ENCODE peak calls at places on chromosome 15, in four cellular contexts. One of them, this sample, is unnamed.

GRCh38 chr15:71743861-71744382 is 66.4 kb upstream of the NR2E3 start:
- DNase-seq in tibial artery: peak; percentile 62
- DNase-seq in IMR-90: peak; percentile 69
- DNase-seq in BE2C: peak; percentile 70
- DNase-seq in this sample: peak; percentile 73

GRCh38 chr15:101558217-101558941 is 68.9 kb upstream of the PCSK6 start:
- DNase-seq in IMR-90: no peak
- DNase-seq in tibial artery: no peak
- DNase-seq in BE2C: no peak
- DNase-seq in this sample: no peak

GRCh38 chr15:34780725-34781124 is 14.6 kb downstream of the ACTC1 start:
- DNase-seq in IMR-90: no peak
- DNase-seq in BE2C: no peak
- DNase-seq in tibial artery: no peak
- DNase-seq in this sample: no peak

GRCh38 chr15:89442671-89443307 is 53.6 kb downstream of the RHCG start:
- DNase-seq in BE2C: peak; percentile 87
- DNase-seq in tibial artery: no peak
- DNase-seq in IMR-90: peak; percentile 8
- DNase-seq in this sample: peak; percentile 95

GRCh38 chr15:68055224-68055705 is 1.1 kb downstream of the PIAS1 start:
- DNase-seq in tibial artery: peak; percentile 49
- DNase-seq in BE2C: peak; percentile 40
- DNase-seq in IMR-90: peak; percentile 52
- DNase-seq in this sample: no peak

GRCh38 chr15:57655087-57655486 is 51.4 kb upstream of the POLR2M start:
- DNase-seq in IMR-90: no peak
- DNase-seq in BE2C: no peak
- DNase-seq in tibial artery: no peak
- DNase-seq in this sample: no peak

GRCh38 chr15:70149667-70150404 is 52.1 kb upstream of the TLE3 start:
- DNase-seq in IMR-90: peak; percentile 83
- DNase-seq in BE2C: no peak
- DNase-seq in tibial artery: no peak
- DNase-seq in this sample: no peak

GRCh38 chr15:29143909-29144308 is 125.7 kb downstream of the NSMCE3 start:
- DNase-seq in tibial artery: no peak
- DNase-seq in IMR-90: peak; percentile 74
- DNase-seq in BE2C: no peak
- DNase-seq in this sample: peak; percentile 17

GRCh38 chr15:89888214-89888804 is 5.5 kb downstream of the AP3S2 start:
- DNase-seq in BE2C: peak; percentile 31
- DNase-seq in IMR-90: peak; percentile 90
- DNase-seq in tibial artery: no peak
- DNase-seq in this sample: no peak

GRCh38 chr15:77771616-77772015 is 138.9 kb upstream of the LINGO1 start:
- DNase-seq in IMR-90: no peak
- DNase-seq in BE2C: no peak
- DNase-seq in tibial artery: no peak
- DNase-seq in this sample: no peak

GRCh38 chr15:37109952-37110630 is 9.7 kb upstream of the MEIS2 start:
- DNase-seq in tibial artery: no peak
- DNase-seq in BE2C: peak; percentile 81
- DNase-seq in IMR-90: no peak
- DNase-seq in this sample: peak; percentile 68

GRCh38 chr15:46089438-46090044 is 454.7 kb downstream of the SQOR start:
- DNase-seq in IMR-90: no peak
- DNase-seq in tibial artery: no peak
- DNase-seq in BE2C: no peak
- DNase-seq in this sample: no peak

GRCh38 chr15:36497903-36498302 is 81.5 kb upstream of the CDIN1 start:
- DNase-seq in IMR-90: no peak
- DNase-seq in BE2C: no peak
- DNase-seq in tibial artery: no peak
- DNase-seq in this sample: no peak

GRCh38 chr15:90641581-90642463 is 75.3 kb upstream of the BLM start:
- DNase-seq in IMR-90: no peak
- DNase-seq in BE2C: no peak
- DNase-seq in tibial artery: no peak
- DNase-seq in this sample: no peak

GRCh38 chr15:96325579-96326331 is 4.7 kb upstream of the NR2F2 start:
- DNase-seq in BE2C: no peak
- DNase-seq in tibial artery: no peak
- DNase-seq in IMR-90: peak; percentile 70
- DNase-seq in this sample: no peak

GRCh38 chr15:96328101-96328958 is 2.2 kb upstream of the NR2F2 start:
- DNase-seq in BE2C: no peak
- DNase-seq in IMR-90: no peak
- DNase-seq in tibial artery: no peak
- DNase-seq in this sample: no peak

GRCh38 chr15:96327155-96327741 is 3.3 kb upstream of the NR2F2 start:
- DNase-seq in tibial artery: peak; percentile 27
- DNase-seq in IMR-90: peak; percentile 93
- DNase-seq in BE2C: no peak
- DNase-seq in this sample: peak; percentile 66

GRCh38 chr15:96324900-96325299 is 5.6 kb upstream of the NR2F2 start:
- DNase-seq in IMR-90: no peak
- DNase-seq in tibial artery: no peak
- DNase-seq in BE2C: no peak
- DNase-seq in this sample: no peak

GRCh38 chr15:96326551-96327154 is 3.8 kb upstream of the NR2F2 start:
- DNase-seq in tibial artery: peak; percentile 58
- DNase-seq in BE2C: no peak
- DNase-seq in IMR-90: no peak
- DNase-seq in this sample: peak; percentile 71
- H3K4me3 ChIP-seq in tibial artery: peak overlapping the region; percentile 97
- H3K4me3 ChIP-seq in BE2C: peak overlapping the region; percentile 54
- H3K4me3 ChIP-seq in IMR-90: peak overlapping the region; percentile 93
- H3K4me3 ChIP-seq in this sample: peak overlapping the region; percentile 25

DNA sequence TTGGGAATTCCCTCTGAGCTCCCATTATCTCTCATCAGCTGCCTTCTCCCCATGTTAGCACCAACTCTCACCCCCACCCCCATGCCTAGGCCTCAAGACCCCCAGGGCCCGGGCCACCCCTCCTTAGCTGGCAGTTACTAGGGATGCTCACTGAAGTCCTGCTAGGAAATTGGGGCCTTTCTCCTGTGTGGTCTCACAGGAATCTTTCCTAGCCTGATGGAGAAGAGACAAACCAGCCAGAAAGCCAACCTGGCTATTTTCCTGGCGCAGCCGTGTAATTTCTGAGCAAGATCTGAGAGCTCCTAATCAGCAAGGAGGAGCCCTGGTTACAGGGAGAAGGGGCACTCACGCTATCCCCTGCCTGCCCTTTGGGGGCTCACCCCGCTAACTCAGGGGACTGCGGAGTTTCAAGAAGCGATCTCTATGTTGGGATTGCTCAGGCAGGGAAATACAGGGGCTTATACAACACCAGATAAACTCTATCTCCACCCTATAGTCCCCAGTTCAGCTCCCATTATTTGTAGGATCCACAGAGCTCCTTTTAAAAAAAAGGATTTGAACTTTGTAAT is 25.1 kb downstream of the NR2F2 start:
- DNase-seq in BE2C: no peak
- DNase-seq in tibial artery: no peak
- DNase-seq in IMR-90: no peak
- DNase-seq in this sample: peak; percentile 37
- H3K27me3 ChIP-seq in BE2C: peaks cover 62% of the 10 kb centered on the region
- H3K27me3 ChIP-seq in tibial artery: no peaks in the 10 kb centered on the region
- H3K27me3 ChIP-seq in IMR-90: no peaks in the 10 kb centered on the region
- H3K27me3 ChIP-seq in this sample: peaks cover 100% of the 10 kb centered on the region

GRCh38 chr15:53115563-53115962 is 325.4 kb upstream of the ONECUT1 start:
- DNase-seq in BE2C: no peak
- DNase-seq in IMR-90: no peak
- DNase-seq in tibial artery: no peak
- DNase-seq in this sample: no peak
- H3K4me3 ChIP-seq in BE2C: no peak overlapping the region
- H3K4me3 ChIP-seq in IMR-90: no peak overlapping the region
- H3K4me3 ChIP-seq in tibial artery: no peak overlapping the region
- H3K4me3 ChIP-seq in this sample: no peak overlapping the region

DNA sequence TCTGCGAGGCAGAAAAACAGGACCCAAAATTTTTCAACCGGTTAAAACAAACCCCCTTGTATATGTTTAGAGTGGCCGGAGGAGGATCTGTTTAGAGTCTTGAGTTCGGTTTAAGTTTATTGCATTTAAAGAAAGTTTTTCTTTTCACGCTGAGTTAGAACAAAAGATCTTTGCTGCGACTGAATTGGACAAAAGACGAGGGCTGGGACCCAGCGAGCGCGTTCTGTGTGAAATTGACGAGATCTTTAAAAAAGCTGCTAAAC is 9.8 kb downstream of the NR2F2 start:
- DNase-seq in tibial artery: no peak
- DNase-seq in BE2C: no peak
- DNase-seq in IMR-90: no peak
- DNase-seq in this sample: no peak
- H3K27me3 ChIP-seq in tibial artery: no peaks in the 10 kb centered on the region
- H3K27me3 ChIP-seq in BE2C: no peaks in the 10 kb centered on the region
- H3K27me3 ChIP-seq in IMR-90: no peaks in the 10 kb centered on the region
- H3K27me3 ChIP-seq in this sample: peaks cover 93% of the 10 kb centered on the region

GRCh38 chr15:65069179-65069578 is 1.4 kb upstream of the RASL12 start:
- DNase-seq in IMR-90: peak; percentile 99
- DNase-seq in BE2C: no peak
- DNase-seq in tibial artery: no peak
- DNase-seq in this sample: no peak
- H3K4me3 ChIP-seq in IMR-90: no peak overlapping the region
- H3K4me3 ChIP-seq in BE2C: no peak overlapping the region
- H3K4me3 ChIP-seq in tibial artery: no peak overlapping the region
- H3K4me3 ChIP-seq in this sample: no peak overlapping the region

GRCh38 chr15:40278026-40278425 is 4.8 kb downstream of the ANKRD63 start:
- DNase-seq in BE2C: no peak
- DNase-seq in IMR-90: no peak
- DNase-seq in tibial artery: no peak
- DNase-seq in this sample: no peak
- H3K27me3 ChIP-seq in BE2C: peaks cover 17% of the 10 kb centered on the region
- H3K27me3 ChIP-seq in IMR-90: peaks cover 53% of the 10 kb centered on the region
- H3K27me3 ChIP-seq in tibial artery: peaks cover 69% of the 10 kb centered on the region
- H3K27me3 ChIP-seq in this sample: peaks cover 37% of the 10 kb centered on the region

GRCh38 chr15:66706840-66707239 is 4.8 kb downstream of the SMAD6 start:
- DNase-seq in BE2C: no peak
- DNase-seq in tibial artery: no peak
- DNase-seq in IMR-90: no peak
- DNase-seq in this sample: no peak

GRCh38 chr15:66705277-66705927 is 3.4 kb downstream of the SMAD6 start:
- DNase-seq in tibial artery: no peak
- DNase-seq in IMR-90: no peak
- DNase-seq in BE2C: no peak
- DNase-seq in this sample: no peak

GRCh38 chr15:66704783-66705113 is 2.7 kb downstream of the SMAD6 start:
- DNase-seq in IMR-90: no peak
- DNase-seq in tibial artery: no peak
- DNase-seq in BE2C: no peak
- DNase-seq in this sample: no peak

GRCh38 chr15:66707310-66708160 is 5.5 kb downstream of the SMAD6 start:
- DNase-seq in tibial artery: no peak
- DNase-seq in IMR-90: peak; percentile 43
- DNase-seq in BE2C: peak; percentile 89
- DNase-seq in this sample: peak; percentile 93

DNA sequence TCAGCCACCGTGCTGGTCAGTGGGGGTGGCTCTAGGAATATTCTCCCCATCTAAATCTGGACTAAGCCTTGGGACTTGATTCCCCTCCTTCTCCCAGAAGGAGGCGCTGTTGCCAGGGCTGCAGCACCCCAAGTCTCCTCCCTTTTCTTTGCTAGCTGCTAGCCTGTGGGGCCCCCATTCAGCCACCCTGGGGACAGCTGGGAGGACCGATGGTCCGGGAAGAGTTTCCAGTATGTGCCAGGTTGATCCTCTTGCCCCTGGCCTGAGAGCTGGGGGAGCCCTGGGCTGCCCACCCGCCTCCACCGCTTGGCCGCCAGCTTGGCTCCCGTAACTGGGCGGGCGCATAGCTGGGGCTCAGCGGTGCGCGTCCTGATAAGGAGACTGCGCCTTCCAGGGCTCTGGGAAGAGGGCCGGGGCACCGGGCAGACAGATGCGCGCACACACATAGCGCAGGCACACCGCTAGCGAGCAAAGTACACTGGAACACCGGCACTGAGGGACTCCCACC is 4.2 kb downstream of the SMAD6 start:
- DNase-seq in IMR-90: peak; percentile 35
- DNase-seq in BE2C: peak; percentile 87
- DNase-seq in tibial artery: no peak
- DNase-seq in this sample: peak; percentile 74
- H3K4me3 ChIP-seq in IMR-90: no peak overlapping the region
- H3K4me3 ChIP-seq in BE2C: peak overlapping the region; percentile 72
- H3K4me3 ChIP-seq in tibial artery: peak overlapping the region; percentile 78
- H3K4me3 ChIP-seq in this sample: no peak overlapping the region

DNA sequence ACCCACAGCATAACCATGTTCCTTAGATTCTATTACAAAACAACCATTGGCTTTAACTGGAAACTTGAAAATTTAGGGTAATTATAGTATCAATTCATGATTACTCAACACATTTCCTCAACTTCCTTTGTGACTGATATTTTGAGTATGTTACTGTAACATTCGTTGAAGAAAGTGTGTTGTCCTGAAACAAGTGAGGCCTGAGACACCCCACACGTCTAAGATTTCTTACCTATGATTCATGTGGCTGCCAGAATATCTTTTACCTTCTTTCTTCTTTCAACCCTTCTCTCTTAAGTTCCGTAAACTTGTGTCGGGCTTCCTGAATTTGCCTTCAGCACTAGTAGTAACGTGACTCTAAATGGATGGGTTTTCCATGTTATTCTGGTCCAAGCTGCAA is 295.9 kb upstream of the ICE2 start:
- DNase-seq in IMR-90: no peak
- DNase-seq in BE2C: no peak
- DNase-seq in tibial artery: no peak
- DNase-seq in this sample: no peak
- H3K27me3 ChIP-seq in IMR-90: peaks cover 8% of the 10 kb centered on the region
- H3K27me3 ChIP-seq in BE2C: no peaks in the 10 kb centered on the region
- H3K27me3 ChIP-seq in tibial artery: no peaks in the 10 kb centered on the region
- H3K27me3 ChIP-seq in this sample: no peaks in the 10 kb centered on the region

GRCh38 chr15:92901053-92901761 is 1.1 kb downstream of the CHD2 start:
- DNase-seq in BE2C: no peak
- DNase-seq in tibial artery: no peak
- DNase-seq in IMR-90: no peak
- DNase-seq in this sample: no peak

GRCh38 chr15:92899910-92900711 is at the start of gene CHD2:
- DNase-seq in tibial artery: no peak
- DNase-seq in IMR-90: peak; percentile 89
- DNase-seq in BE2C: peak; percentile 72
- DNase-seq in this sample: peak; percentile 83

GRCh38 chr15:92898988-92899909 is 875 bp upstream of the CHD2 start:
- DNase-seq in BE2C: no peak
- DNase-seq in tibial artery: no peak
- DNase-seq in IMR-90: peak; percentile 50
- DNase-seq in this sample: no peak

GRCh38 chr15:92902020-92902419 is 1.9 kb downstream of the CHD2 start:
- DNase-seq in BE2C: no peak
- DNase-seq in IMR-90: no peak
- DNase-seq in tibial artery: no peak
- DNase-seq in this sample: no peak

DNA sequence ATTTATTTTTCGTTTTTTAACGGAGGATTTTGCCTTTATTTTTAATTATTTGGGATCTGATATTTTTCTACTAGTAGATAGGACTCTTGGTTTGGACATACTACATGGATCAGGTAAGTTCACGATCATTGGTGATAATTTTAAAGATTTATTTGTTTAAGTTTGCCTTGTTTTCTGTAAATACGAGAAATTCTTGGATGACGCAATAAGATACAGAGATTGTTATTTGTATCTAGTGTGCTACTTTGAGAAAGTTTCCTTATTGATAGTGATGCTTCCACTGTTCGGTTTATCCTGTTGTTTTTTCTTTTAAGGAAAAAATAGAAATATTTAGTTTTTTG is 558 bp downstream of the CHD2 start:
- DNase-seq in tibial artery: no peak
- DNase-seq in BE2C: no peak
- DNase-seq in IMR-90: no peak
- DNase-seq in this sample: no peak
- H3K4me3 ChIP-seq in tibial artery: peak overlapping the region; percentile 60
- H3K4me3 ChIP-seq in BE2C: peak overlapping the region; percentile 91
- H3K4me3 ChIP-seq in IMR-90: peak overlapping the region; percentile 82
- H3K4me3 ChIP-seq in this sample: peak overlapping the region; percentile 57

This sample was measured in H7.